ENCODE peak calls at places on chromosomes 6 and 20, in five cellular contexts. E is cardiac fibroblast, X is fibroblast of lung, P is Peyer's patch, G is upper lobe of right lung. F is an unnamed sample.

GRCh38 chr6:138485586-138486248 is 13.6 kb downstream of the NHSL1 start:
- DNase-seq in P (no peak), X (no peak), G (no peak), E (no peak), F (no peak)

GRCh38 chr6:116974942-116975341 is 97.9 kb downstream of the RFX6 start:
- DNase-seq in P (no peak), X (no peak), G (no peak), E (no peak), F (no peak)

GRCh38 chr6:124655856-124656255 is 306.4 kb upstream of the RNF217 start:
- DNase-seq in P (no peak), G (no peak), E (peak), X (no peak), F (no peak)

GRCh38 chr20:61657719-61658377 is 405.8 kb downstream of the CDH4 start:
- DNase-seq in X (no peak), P (no peak), G (no peak), E (no peak), F (no peak)

GRCh38 chr6:77650098-77650663 is 2.7 kb upstream of the MEI4 start:
- DNase-seq in G (peak), E (peak), X (peak), P (no peak), F (peak)

GRCh38 chr6:38796850-38797249 is 81.7 kb downstream of the DNAH8 start:
- DNase-seq in G (no peak), X (no peak), E (no peak), P (no peak), F (no peak)

GRCh38 chr6:157266274-157267101 is 56.8 kb downstream of the TMEM242 start:
- DNase-seq in P (no peak), G (no peak), X (no peak), E (no peak), F (no peak)

GRCh38 chr6:32852018-32852843 is 1.3 kb downstream of the TAP1 start:
- DNase-seq in E (no peak), P (peak), G (no peak), X (peak), F (no peak)

GRCh38 chr6:169700296-169700695 is 1.5 kb downstream of the WDR27 start:
- DNase-seq in E (no peak), G (no peak), P (no peak), X (peak), F (no peak)

GRCh38 chr20:63831696-63832686 is 927 bp upstream of the ZBTB46 start:
- DNase-seq in P (no peak), E (no peak), X (peak), G (peak), F (no peak)

GRCh38 chr6:75117701-75118100 is 88.2 kb downstream of the COL12A1 start:
- DNase-seq in X (peak), E (peak), G (no peak), P (no peak), F (no peak)

DNA sequence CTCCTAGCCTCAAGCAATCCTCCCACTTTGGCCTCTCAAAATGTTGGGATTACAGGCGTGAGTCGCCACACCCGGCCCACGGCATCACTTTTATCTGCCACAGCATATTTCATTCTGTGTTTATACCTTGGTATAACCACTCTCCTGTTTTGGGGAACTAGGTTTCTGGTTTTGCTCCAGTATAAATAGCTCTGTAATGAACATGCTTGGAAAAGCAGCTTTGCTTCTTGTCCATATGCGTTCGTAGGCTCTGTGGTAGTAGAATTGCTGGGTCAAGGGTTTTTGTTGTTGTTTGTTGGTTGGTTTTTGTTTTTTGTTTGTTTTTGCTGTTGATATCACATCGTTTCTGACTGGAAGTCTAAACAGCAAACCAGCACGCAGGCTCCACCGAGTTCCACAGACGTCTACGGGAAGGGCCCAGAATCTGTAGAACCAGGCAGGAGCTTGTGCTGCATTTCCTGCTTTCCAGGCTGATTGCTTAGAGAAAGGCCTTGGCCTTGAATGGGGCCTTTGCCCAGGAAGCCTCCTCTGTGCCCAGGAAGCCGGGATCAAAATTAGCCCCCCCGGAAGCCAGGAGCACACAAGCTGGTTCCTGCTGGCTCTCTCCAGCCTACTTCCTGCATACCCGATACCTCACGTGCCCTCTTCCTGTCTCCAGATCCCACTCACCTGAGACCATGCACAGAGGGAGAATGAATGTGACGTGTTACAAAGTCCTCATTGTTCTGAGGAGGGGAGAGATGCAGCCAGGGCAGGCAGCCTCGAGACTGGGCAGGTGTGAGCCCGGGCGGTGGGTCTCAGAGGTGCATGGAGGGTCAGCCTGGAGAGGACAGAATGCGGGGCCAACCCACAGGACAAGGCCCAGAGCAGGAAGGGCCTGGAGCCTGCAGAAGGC is 34.7 kb downstream of the AAR2 start:
- DNase-seq in X (no peak), P (no peak), E (no peak), G (no peak), F (no peak)
- TF ChIP-seq CTCF in X (no peak), P (no peak), E (no peak), G (no peak), F (no peak)

DNA sequence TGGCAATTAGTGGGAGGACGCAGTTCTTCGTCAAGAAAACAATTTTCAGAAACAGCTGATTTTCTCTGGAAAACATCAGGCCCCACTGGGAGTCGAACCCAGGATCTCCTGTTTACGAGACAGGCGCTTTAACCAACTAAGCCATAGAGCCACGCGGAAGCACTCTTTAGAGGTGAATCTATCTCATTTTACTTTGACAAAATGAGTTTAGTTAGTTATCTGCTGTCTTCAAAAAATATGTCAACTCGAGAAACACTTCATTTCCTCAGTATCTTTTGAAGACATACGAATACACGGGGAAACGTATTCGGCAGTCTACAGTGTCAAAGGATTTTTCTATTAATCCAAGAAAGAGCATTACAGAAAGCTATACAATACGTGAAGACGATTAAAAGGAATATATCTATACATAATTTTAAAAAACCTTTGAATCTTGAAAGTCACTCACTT is 26.7 kb downstream of the GPX6 start:
- DNase-seq in G (no peak), E (peak), P (no peak), X (peak), F (no peak)
- H3K4me3 ChIP-seq in G (peak), E (peak), P (peak), X (peak), F (peak)

DNA sequence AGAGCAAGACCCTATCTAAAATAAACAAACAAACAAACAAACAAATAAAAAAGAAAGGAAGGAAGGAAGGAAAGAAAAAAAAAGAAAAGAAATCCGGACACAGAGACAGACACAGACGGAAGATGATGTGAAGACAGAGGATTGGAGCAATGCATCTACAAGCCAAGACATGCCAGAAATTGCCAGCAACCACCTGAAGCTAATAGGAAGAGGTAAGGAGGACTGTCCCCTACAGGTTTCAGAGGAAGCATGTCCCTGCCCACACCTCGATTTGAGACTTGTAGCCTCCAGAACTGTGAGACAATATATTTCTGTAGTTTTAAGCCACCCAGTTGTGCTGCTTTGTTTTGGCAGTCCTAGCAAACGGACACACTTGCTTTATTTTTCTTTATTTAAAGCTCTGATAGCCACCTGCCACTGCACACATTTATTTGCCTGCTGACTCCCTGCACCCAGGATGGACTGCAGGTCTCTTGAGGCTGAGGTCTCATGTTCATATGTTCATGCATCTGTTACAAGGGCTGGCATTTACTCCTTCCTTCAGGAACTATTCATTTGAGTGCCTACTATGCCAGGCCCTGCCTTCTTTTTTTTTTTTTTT is 20.7 kb upstream of the ZMYND8 start:
- DNase-seq in G (no peak), E (no peak), P (no peak), X (no peak), F (no peak)
- TF ChIP-seq CTCF in G (no peak), E (no peak), P (no peak), X (no peak), F (no peak)

DNA sequence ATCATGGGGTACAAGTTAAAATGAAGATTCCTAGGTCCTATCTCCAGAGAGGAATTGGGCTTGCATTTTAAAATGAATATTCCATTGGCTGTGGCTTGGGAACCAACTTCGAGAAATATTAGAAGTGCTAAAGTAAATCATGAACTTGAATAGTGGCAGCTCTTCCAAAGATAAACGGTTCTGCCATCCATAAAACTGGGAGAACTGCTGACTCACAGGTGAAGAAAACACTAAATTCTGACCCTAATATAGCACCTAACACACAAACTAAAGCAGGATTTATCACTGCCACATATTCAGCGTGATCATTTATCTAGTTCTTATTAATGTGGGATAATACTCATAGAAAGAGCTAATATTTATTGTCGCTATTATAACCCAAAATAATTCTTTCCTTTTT is 508.1 kb upstream of the ID4 start:
- DNase-seq in G (no peak), X (no peak), P (no peak), E (no peak), F (no peak)
- H3K4me3 ChIP-seq in G (no peak), X (no peak), P (no peak), E (no peak), F (no peak)

GRCh38 chr20:3612795-3613560 is 50.2 kb downstream of the GFRA4 start:
- DNase-seq in X (no peak), G (no peak), P (no peak), E (no peak), F (no peak)
- TF ChIP-seq CTCF in X (no peak), G (no peak), P (no peak), E (no peak), F (no peak)

GRCh38 chr20:36491901-36492617 is 49.3 kb upstream of the MYL9 start:
- DNase-seq in X (peak), G (no peak), P (peak), E (peak), F (no peak)
- H3K4me3 ChIP-seq in X (no peak), G (no peak), P (no peak), E (no peak), F (no peak)

F was measured in epithelial cell of proximal tubule.